ENCODE peak calls at places on chromosomes 13 and 19, in six cellular contexts. H is NCI-H1092 treated with DMSO at 0.1 percent for 48 hours, U is C1 segment of cervical spinal cord, V is skeletal muscle cell, L is mucosa of gallbladder, O is NCI-H2081 treated with DMSO at 0.1 percent for 48 hours. R is an unnamed sample.

GRCh38 chr19:5296021-5296420 is 44.6 kb downstream of the PTPRS start:
- DNase-seq in V (no peak), H (no peak), L (no peak), U (no peak), O (no peak), R (no peak)

GRCh38 chr13:113978741-113979481 is 5.0 kb upstream of the C13orf46 start:
- DNase-seq in V (no peak), L (no peak), O (no peak), U (no peak), H (no peak), R (no peak)

GRCh38 chr19:4911314-4911713 is 2.0 kb downstream of the UHRF1 start:
- DNase-seq in H (no peak), O (no peak), L (no peak), V (no peak), U (no peak), R (no peak)

GRCh38 chr19:892243-892996 is 567 bp downstream of the MED16 start:
- DNase-seq in U (no peak), H (peak; percentile 40), L (no peak), O (no peak), V (no peak), R (no peak)

GRCh38 chr13:36344173-36344572 is 2.0 kb downstream of the SPART start:
- DNase-seq in U (no peak), L (no peak), O (no peak), H (no peak), V (peak; percentile 83), R (no peak)

GRCh38 chr13:112366907-112367646 is 9.1 kb upstream of the SPACA7 start:
- DNase-seq in H (no peak), O (no peak), V (no peak), L (no peak), U (no peak), R (no peak)

GRCh38 chr19:4305253-4305612 is 835 bp downstream of the FSD1 start:
- DNase-seq in H (no peak), O (no peak), L (no peak), V (no peak), U (no peak), R (no peak)

GRCh38 chr19:15702590-15702930 is 25.3 kb upstream of the OR10H2 start:
- DNase-seq in H (peak; percentile 5), U (peak; percentile 7), O (no peak), V (no peak), L (peak; percentile 88), R (peak; percentile 32)

GRCh38 chr13:99467764-99468163 is 33.5 kb upstream of the TM9SF2 start:
- DNase-seq in O (no peak), L (no peak), U (no peak), V (peak; percentile 36), H (peak; percentile 9), R (no peak)

GRCh38 chr13:29170451-29171082 is 350.4 kb downstream of the MTUS2 start:
- DNase-seq in O (no peak), V (no peak), L (no peak), H (no peak), U (no peak), R (no peak)

GRCh38 chr19:53878786-53879144 is 3.2 kb upstream of the PRKCG start:
- DNase-seq in V (no peak), L (no peak), U (no peak), O (no peak), H (no peak), R (no peak)

GRCh38 chr13:22915442-22916082 is 265.2 kb upstream of the SGCG start:
- DNase-seq in V (no peak), H (peak; percentile 82), L (peak; percentile 45), O (no peak), U (peak; percentile 33), R (no peak)

GRCh38 chr13:34035676-34036325 is 217.9 kb downstream of the RFC3 start:
- DNase-seq in H (no peak), V (no peak), L (no peak), O (no peak), U (no peak), R (no peak)

GRCh38 chr19:41847351-41848105 is 2.7 kb downstream of the DMRTC2 start:
- DNase-seq in O (no peak), L (no peak), H (no peak), V (no peak), U (no peak), R (no peak)